ENCODE peak calls at places on chromosomes 2 and 18, in seven cellular contexts. G is heart right ventricle; Y is IMR-90; V is CD4-positive, alpha-beta memory T cell; H is neural progenitor cell; O is SJSA1; C is hepatocyte. M is an unnamed sample.

GRCh38 chr18:2304378-2305175 is 266.7 kb downstream of the METTL4 start:
- DNase-seq in G (no peak), Y (peak; percentile 3), V (no peak), H (no peak), O (no peak), C (no peak), M (no peak)

GRCh38 chr2:53632126-53632460 is 135.5 kb upstream of the CHAC2 start:
- DNase-seq in G (no peak), Y (no peak), V (no peak), H (no peak), O (no peak), C (no peak), M (no peak)

GRCh38 chr2:109271920-109272319 is 142.9 kb downstream of the SH3RF3 start:
- DNase-seq in G (no peak), Y (no peak), V (no peak), H (no peak), O (no peak), C (no peak), M (no peak)

GRCh38 chr2:59585657-59586056 is 967.8 kb downstream of the BCL11A start:
- DNase-seq in G (no peak), Y (no peak), V (no peak), H (peak; percentile 18), O (no peak), C (peak; percentile 13), M (peak; percentile 53)

GRCh38 chr2:127046579-127046978 is 60.4 kb downstream of the BIN1 start:
- DNase-seq in G (no peak), Y (no peak), V (no peak), H (no peak), O (no peak), C (no peak), M (peak; percentile 44)

GRCh38 chr2:179861027-179861776 is at the start of gene ZNF385B:
- DNase-seq in G (peak; percentile 15), Y (peak; percentile 3), V (no peak), H (peak; percentile 84), O (peak; percentile 26), C (peak; percentile 49), M (peak; percentile 83)

GRCh38 chr2:121888189-121888557 is 132.7 kb downstream of the TSN start:
- DNase-seq in G (no peak), Y (no peak), V (no peak), H (no peak), O (no peak), C (no peak), M (peak; percentile 90)

GRCh38 chr18:66640431-66640830 is 36.5 kb upstream of the CDH19 start:
- DNase-seq in G (peak; percentile 15), Y (no peak), V (no peak), H (no peak), O (no peak), C (no peak), M (no peak)

GRCh38 chr2:189261431-189261841 is 81.9 kb upstream of the COL5A2 start:
- DNase-seq in G (no peak), Y (peak; percentile 93), V (peak; percentile 16), H (no peak), O (peak; percentile 29), C (no peak), M (no peak)

GRCh38 chr2:43099797-43100196 is 126.6 kb downstream of the ZFP36L2 start:
- DNase-seq in G (no peak), Y (no peak), V (no peak), H (no peak), O (no peak), C (no peak), M (no peak)

GRCh38 chr2:60958800-60959199 is 58.7 kb upstream of the PEX13 start:
- DNase-seq in G (no peak), Y (peak; percentile 85), V (no peak), H (no peak), O (peak; percentile 2), C (peak; percentile 12), M (no peak)

GRCh38 chr2:136117391-136117841 is 533 bp downstream of the CXCR4 start:
- DNase-seq in G (peak; percentile 49), Y (peak; percentile 26), V (no peak), H (peak; percentile 82), O (peak; percentile 47), C (peak; percentile 71), M (peak; percentile 79)

GRCh38 chr2:23460228-23460627 is 75.2 kb downstream of the KLHL29 start:
- DNase-seq in G (no peak), Y (peak; percentile 47), V (no peak), H (no peak), O (peak; percentile 23), C (no peak), M (peak; percentile 65)

GRCh38 chr2:145484443-145485086 is 964.6 kb upstream of the ZEB2 start:
- DNase-seq in G (no peak), Y (peak; percentile 66), V (no peak), H (no peak), O (no peak), C (peak; percentile 21), M (no peak)

GRCh38 chr2:72863046-72863445 is 24.2 kb upstream of the SPR start:
- DNase-seq in G (no peak), Y (no peak), V (no peak), H (peak; percentile 16), O (no peak), C (no peak), M (no peak)

GRCh38 chr2:72864500-72864899 is 22.7 kb upstream of the SPR start:
- DNase-seq in G (no peak), Y (peak; percentile 82), V (no peak), H (no peak), O (no peak), C (no peak), M (no peak)

GRCh38 chr2:72859831-72860262 is 27.4 kb upstream of the SPR start:
- DNase-seq in G (no peak), Y (peak; percentile 52), V (peak; percentile 57), H (peak; percentile 85), O (peak; percentile 50), C (peak; percentile 86), M (peak; percentile 93)

DNA sequence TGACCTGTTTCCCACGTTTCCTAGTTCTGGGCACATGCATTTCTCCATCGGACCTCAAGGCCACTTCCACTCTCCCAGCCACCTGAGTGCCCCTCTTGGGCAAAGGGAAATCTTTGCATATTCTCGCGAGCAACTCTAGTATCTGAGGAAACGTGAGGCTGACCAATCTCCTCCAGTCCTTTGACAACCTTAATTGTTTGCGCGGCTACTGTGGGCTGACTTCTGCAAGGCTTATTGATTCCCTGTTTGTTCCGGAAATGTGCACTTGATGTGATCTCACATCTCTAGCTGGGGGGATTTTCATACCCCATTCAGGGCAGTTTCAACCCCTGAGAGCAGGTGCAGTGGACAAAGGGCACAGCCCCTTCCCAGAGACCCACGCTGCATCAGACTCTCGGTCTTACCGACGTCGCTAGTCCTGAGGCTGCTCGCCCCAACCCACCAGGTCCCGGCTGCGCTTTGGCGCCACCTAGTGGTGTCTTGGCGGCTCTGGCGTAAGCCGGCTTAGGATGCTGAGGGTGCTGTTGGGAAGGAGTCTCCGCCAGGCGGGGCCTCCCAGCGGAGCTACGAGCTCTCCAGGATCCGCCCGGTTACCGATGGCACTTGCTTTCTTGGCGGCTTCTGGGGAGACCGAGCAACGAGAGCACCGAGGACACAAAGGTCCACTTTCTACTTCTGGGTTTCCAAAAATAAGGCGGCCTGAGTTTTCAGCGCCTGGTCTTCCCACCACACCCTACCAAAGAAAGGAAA is 24.8 kb upstream of the SPR start:
- DNase-seq in G (peak; percentile 90), Y (peak; percentile 86), V (peak; percentile 83), H (peak; percentile 96), O (peak; percentile 86), C (peak; percentile 94), M (peak; percentile 99)
- H3K4me3 ChIP-seq in G (peak overlapping the region; percentile 30), Y (no peak overlapping the region), V (peak overlapping the region; percentile 36), H (peak overlapping the region; percentile 46), O (no peak overlapping the region), C (no peak overlapping the region), M (peak overlapping the region; percentile 57)

DNA sequence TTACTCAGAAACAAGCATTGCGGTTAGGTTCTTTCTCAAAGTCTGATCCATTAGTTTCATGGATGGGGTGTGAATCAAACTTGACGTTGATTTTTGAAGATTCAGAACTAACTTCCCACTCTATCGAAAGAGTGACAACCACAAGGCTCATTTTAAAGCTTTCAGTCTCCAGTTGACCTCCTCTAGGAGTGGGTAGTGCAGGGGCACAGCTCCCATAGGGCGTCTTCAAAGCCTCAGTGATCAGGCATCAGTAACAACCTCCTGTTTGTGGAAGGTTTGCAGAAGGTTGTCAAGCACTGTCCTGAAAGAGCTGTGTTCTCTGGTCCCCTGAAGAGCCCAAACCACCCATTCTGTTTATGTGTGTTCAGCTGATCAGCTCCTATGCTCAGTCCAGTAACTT is 10.2 kb downstream of the MTCL1 start:
- DNase-seq in G (no peak), Y (no peak), V (no peak), H (no peak), O (no peak), C (no peak), M (no peak)
- H3K4me1 ChIP-seq in G (no peaks in the 10 kb centered on the region), Y (peaks cover 13% of the 10 kb centered on the region), V (no peaks in the 10 kb centered on the region), H (peaks cover 70% of the 10 kb centered on the region), O (no peaks in the 10 kb centered on the region), C (peaks cover 10% of the 10 kb centered on the region), M (peaks cover 3% of the 10 kb centered on the region)

GRCh38 chr2:63047193-63047533 is 3.5 kb upstream of the OTX1 start:
- DNase-seq in G (no peak), Y (no peak), V (no peak), H (no peak), O (no peak), C (no peak), M (no peak)

GRCh38 chr2:63050186-63050915 is at the start of gene OTX1:
- DNase-seq in G (no peak), Y (peak; percentile 21), V (no peak), H (peak; percentile 94), O (peak; percentile 78), C (peak; percentile 69), M (peak; percentile 93)

GRCh38 chr2:63047534-63048281 is 2.9 kb upstream of the OTX1 start:
- DNase-seq in G (no peak), Y (no peak), V (no peak), H (peak; percentile 76), O (no peak), C (peak; percentile 40), M (peak; percentile 85)

GRCh38 chr2:63049291-63050185 is 1.1 kb upstream of the OTX1 start:
- DNase-seq in G (no peak), Y (peak; percentile 8), V (no peak), H (peak; percentile 86), O (peak; percentile 25), C (peak; percentile 15), M (peak; percentile 81)

DNA sequence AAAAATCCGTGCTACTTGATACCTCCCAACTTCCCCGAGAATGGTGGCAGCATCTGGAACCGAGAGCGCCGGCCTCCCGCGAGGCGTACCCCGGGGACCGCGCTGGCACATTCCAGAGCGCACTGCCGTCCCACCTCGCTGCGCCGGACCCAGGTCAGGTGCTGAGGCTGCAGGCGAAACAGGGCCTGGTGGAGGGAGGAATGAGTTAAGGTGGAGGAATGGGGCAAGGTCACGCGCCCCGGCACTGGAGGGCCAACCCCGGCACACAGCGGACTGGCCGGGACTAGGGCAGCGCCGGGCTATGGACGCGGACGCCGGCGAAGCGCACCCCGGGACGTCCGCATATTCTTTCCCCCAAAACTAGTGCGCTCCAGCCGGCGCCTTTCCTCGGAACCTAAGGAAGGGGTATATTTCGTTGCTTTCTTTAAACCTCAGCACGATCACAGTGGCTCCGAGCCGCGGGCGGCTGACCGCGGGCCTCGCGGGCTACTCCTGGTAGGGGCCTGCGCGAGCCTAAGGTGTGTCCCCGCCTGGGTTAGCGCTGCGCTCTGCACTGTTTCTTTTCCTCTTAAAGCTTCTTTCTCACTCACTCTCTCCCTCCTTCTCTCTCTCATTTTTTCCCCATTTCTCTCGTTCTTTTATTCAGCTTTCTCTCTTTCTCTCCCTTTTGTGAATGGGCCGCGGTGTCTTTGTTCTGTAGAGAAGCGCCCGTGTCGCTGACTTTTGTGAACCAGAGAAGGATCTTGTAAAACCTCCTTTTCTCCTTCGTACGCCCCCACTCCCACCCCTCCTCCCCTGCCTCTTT is 2.1 kb upstream of the OTX1 start:
- DNase-seq in G (no peak), Y (no peak), V (no peak), H (peak; percentile 82), O (no peak), C (peak; percentile 30), M (peak; percentile 82)
- H3K4me3 ChIP-seq in G (no peak overlapping the region), Y (no peak overlapping the region), V (no peak overlapping the region), H (peak overlapping the region; percentile 93), O (no peak overlapping the region), C (no peak overlapping the region), M (peak overlapping the region; percentile 77)

GRCh38 chr2:240372051-240372450 is 63.4 kb upstream of the GPC1 start:
- DNase-seq in G (no peak), Y (no peak), V (no peak), H (no peak), O (no peak), C (no peak), M (no peak)
- H3K4me1 ChIP-seq in G (peaks cover 51% of the 10 kb centered on the region), Y (peaks cover 32% of the 10 kb centered on the region), V (no peaks in the 10 kb centered on the region), H (no peaks in the 10 kb centered on the region), O (peaks cover 74% of the 10 kb centered on the region), C (peaks cover 34% of the 10 kb centered on the region), M (no peaks in the 10 kb centered on the region)